ENCODE peak calls at places on chromosomes 4 and X, in five cellular contexts. I, O, S, R and T are unnamed samples.

GRCh38 chr4:25433966-25434667 is 57.1 kb downstream of the ANAPC4 start:
- DNase-seq in I (no peak), O (no peak), S (no peak), R (no peak), T (no peak)

GRCh38 chrX:12979630-12980015 is 4.7 kb downstream of the TMSB4X start:
- DNase-seq in I (no peak), O (no peak), S (no peak), R (no peak), T (no peak)

GRCh38 chr4:181157647-181158046 is 1085.6 kb upstream of the TENM3 start:
- DNase-seq in I (no peak), O (no peak), S (no peak), R (no peak), T (no peak)

GRCh38 chrX:153989971-153990655 is 17.6 kb downstream of the TMEM187 start:
- DNase-seq in I (no peak), O (no peak), S (no peak), R (no peak), T (no peak)

GRCh38 chr4:153232768-153233167 is 28.5 kb downstream of the TRIM2 start:
- DNase-seq in I (no peak), O (peak), S (no peak), R (no peak), T (no peak)

GRCh38 chr4:41361831-41362646 is 105.3 kb downstream of the UCHL1 start:
- DNase-seq in I (no peak), O (peak), S (peak), R (no peak), T (no peak)

GRCh38 chrX:17038681-17039161 is 92.3 kb downstream of the REPS2 start:
- DNase-seq in I (no peak), O (no peak), S (no peak), R (no peak), T (no peak)

GRCh38 chrX:16466640-16467432 is 183.1 kb upstream of the S100G start:
- DNase-seq in I (no peak), O (no peak), S (no peak), R (no peak), T (no peak)

GRCh38 chrX:150623583-150623982 is 55.2 kb downstream of the MTM1 start:
- DNase-seq in I (no peak), O (no peak), S (no peak), R (no peak), T (no peak)

GRCh38 chr4:166088576-166088975 is 215.5 kb downstream of the TLL1 start:
- DNase-seq in I (no peak), O (no peak), S (no peak), R (no peak), T (no peak)

GRCh38 chr4:68748181-68748981 is 67.4 kb upstream of the UGT2B10 start:
- DNase-seq in I (no peak), O (no peak), S (no peak), R (no peak), T (no peak)

GRCh38 chr4:11343536-11343935 is 85.2 kb downstream of the HS3ST1 start:
- DNase-seq in I (no peak), O (peak), S (no peak), R (no peak), T (no peak)

GRCh38 chr4:75737398-75737797 is 13.0 kb downstream of the USO1 start:
- DNase-seq in I (no peak), O (no peak), S (no peak), R (no peak), T (no peak)

GRCh38 chr4:147326581-147326980 is 154.3 kb upstream of the EDNRA start:
- DNase-seq in I (no peak), O (no peak), S (no peak), R (no peak), T (no peak)

GRCh38 chrX:8987672-8988250 is 46.2 kb downstream of the FAM9B start:
- DNase-seq in I (peak), O (no peak), S (no peak), R (no peak), T (no peak)